ENCODE peak calls at places on chromosomes 11 and 22, in ten cellular contexts. F is prostate gland; L is CD8-positive, alpha-beta memory T cell; S is IMR-90; Q is spleen; K is H9; N is body of pancreas; A is astrocyte; C is naive thymus-derived CD4-positive, alpha-beta T cell; U is iPS DF 6.9. R is an unnamed sample.

GRCh38 chr11:44622190-44622650 is 56.8 kb downstream of the CD82 start:
- DNase-seq in F (no peak), L (no peak), S (no peak), Q (peak; percentile 68), K (peak; percentile 18), N (peak; percentile 7), A (no peak), C (no peak), U (no peak), R (no peak)

GRCh38 chr11:27861706-27862430 is 161.6 kb upstream of the BDNF start:
- DNase-seq in F (no peak), L (no peak), S (peak; percentile 95), Q (no peak), K (no peak), N (peak; percentile 24), A (peak; percentile 94), C (no peak), U (no peak), R (no peak)

GRCh38 chr11:10329356-10329755 is 24.5 kb downstream of the ADM start:
- DNase-seq in F (no peak), L (no peak), S (no peak), Q (no peak), K (no peak), N (no peak), A (no peak), C (no peak), U (no peak), R (no peak)

GRCh38 chr11:64694821-64695365 is 28.1 kb downstream of the NRXN2 start:
- DNase-seq in F (no peak), L (no peak), S (no peak), Q (peak; percentile 82), K (peak; percentile 56), N (no peak), A (no peak), C (no peak), U (no peak), R (no peak)

GRCh38 chr11:91998466-91998865 is 226.2 kb upstream of the FAT3 start:
- DNase-seq in F (no peak), L (no peak), S (no peak), Q (no peak), K (no peak), N (no peak), A (no peak), C (no peak), U (no peak), R (no peak)

GRCh38 chr11:67211656-67212436 is 54.4 kb upstream of the GRK2 start:
- DNase-seq in F (no peak), L (no peak), S (no peak), Q (no peak), K (no peak), N (no peak), A (no peak), C (no peak), U (no peak), R (no peak)

GRCh38 chr22:30268331-30268730 is 1.7 kb upstream of the OSM start:
- DNase-seq in F (no peak), L (no peak), S (no peak), Q (no peak), K (no peak), N (no peak), A (no peak), C (no peak), U (no peak), R (peak; percentile 70)

GRCh38 chr11:124075841-124076571 is 34.9 kb upstream of the OR10G7 start:
- DNase-seq in F (no peak), L (no peak), S (no peak), Q (peak; percentile 77), K (peak; percentile 44), N (peak; percentile 45), A (no peak), C (peak; percentile 2), U (no peak), R (peak; percentile 78)

GRCh38 chr11:126162286-126163030 is 49.0 kb downstream of the RPUSD4 start:
- DNase-seq in F (no peak), L (no peak), S (peak; percentile 25), Q (peak; percentile 54), K (no peak), N (no peak), A (no peak), C (no peak), U (no peak), R (no peak)

GRCh38 chr11:126164781-126165180 is 46.7 kb downstream of the RPUSD4 start:
- DNase-seq in F (no peak), L (no peak), S (no peak), Q (peak; percentile 10), K (no peak), N (no peak), A (no peak), C (no peak), U (no peak), R (no peak)

GRCh38 chr11:126163779-126164178 is 47.7 kb downstream of the RPUSD4 start:
- DNase-seq in F (no peak), L (no peak), S (no peak), Q (peak; percentile 20), K (no peak), N (no peak), A (no peak), C (no peak), U (no peak), R (no peak)

GRCh38 chr11:126161146-126161458 is 50.3 kb downstream of the RPUSD4 start:
- DNase-seq in F (no peak), L (no peak), S (no peak), Q (peak; percentile 54), K (no peak), N (no peak), A (no peak), C (no peak), U (no peak), R (no peak)

DNA sequence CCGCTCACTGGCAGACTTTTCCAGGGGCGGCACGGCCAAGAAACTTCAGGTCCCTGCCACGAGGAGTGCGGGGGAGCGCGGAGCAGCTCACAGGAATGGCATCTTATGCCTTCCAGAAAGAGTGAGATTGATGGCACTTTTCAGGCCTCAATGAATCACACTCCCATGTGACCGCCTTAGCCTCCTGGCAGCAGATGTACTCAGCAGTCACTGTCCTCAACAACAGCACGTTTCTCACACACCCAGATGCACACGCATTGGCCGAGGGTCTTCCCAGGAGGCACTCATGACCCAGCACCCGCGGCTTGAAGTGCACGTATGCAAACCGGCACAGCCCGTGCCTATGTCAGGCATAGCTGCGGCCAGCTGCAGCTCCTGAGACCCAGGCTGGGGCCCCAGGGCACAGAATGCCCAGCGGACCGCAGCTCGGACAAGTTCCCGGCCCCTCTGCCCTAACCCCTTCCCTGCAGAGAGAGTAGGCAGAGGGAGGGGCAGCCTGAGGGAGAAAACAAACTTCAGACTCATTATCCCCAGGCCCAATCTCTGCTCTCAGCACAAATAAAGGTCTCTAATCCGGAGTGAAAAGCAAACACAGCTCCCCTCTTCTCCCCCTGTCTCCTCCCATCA is 48.3 kb downstream of the RPUSD4 start:
- DNase-seq in F (no peak), L (no peak), S (peak; percentile 96), Q (peak; percentile 67), K (no peak), N (no peak), A (peak; percentile 92), C (no peak), U (no peak), R (no peak)
- H3K4me1 ChIP-seq in F (no peaks in the 10 kb centered on the region), L (no peaks in the 10 kb centered on the region), S (peaks cover 14% of the 10 kb centered on the region), Q (no peaks in the 10 kb centered on the region), K (peaks cover 4% of the 10 kb centered on the region), N (no peaks in the 10 kb centered on the region), A (peaks cover 15% of the 10 kb centered on the region), C (no peaks in the 10 kb centered on the region), U (peaks cover 13% of the 10 kb centered on the region), R (no peaks in the 10 kb centered on the region)

GRCh38 chr11:109856958-109857357 is 236.2 kb upstream of the ZC3H12C start:
- DNase-seq in F (no peak), L (no peak), S (peak; percentile 21), Q (no peak), K (no peak), N (no peak), A (no peak), C (no peak), U (no peak), R (no peak)

GRCh38 chr11:109858152-109858551 is 235.0 kb upstream of the ZC3H12C start:
- DNase-seq in F (no peak), L (no peak), S (no peak), Q (no peak), K (no peak), N (no peak), A (no peak), C (no peak), U (no peak), R (no peak)

GRCh38 chr11:109862808-109863207 is 230.4 kb upstream of the ZC3H12C start:
- DNase-seq in F (no peak), L (no peak), S (no peak), Q (no peak), K (no peak), N (no peak), A (peak; percentile 51), C (no peak), U (no peak), R (no peak)

GRCh38 chr11:109857637-109858036 is 235.6 kb upstream of the ZC3H12C start:
- DNase-seq in F (no peak), L (no peak), S (no peak), Q (no peak), K (no peak), N (no peak), A (no peak), C (no peak), U (no peak), R (no peak)

DNA sequence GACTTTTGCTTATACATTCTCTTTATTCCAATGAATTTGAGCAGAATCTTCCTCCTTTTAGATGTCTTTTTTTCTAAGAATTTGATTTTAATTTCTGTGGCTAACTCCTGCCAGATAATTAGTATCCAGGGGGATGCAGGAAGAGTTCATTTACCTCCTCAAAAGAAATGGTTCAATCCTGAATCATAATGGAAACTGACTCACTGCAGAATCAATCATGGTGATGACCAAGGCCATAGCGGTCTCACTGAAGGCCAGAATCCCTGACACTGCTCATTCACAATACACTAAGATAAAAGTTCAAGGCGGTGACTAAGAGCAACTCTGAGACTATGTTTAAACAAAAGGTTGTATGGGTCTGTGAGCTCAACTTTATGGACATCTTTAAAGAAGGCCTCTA is 233.9 kb upstream of the ZC3H12C start:
- DNase-seq in F (no peak), L (no peak), S (peak; percentile 92), Q (no peak), K (no peak), N (no peak), A (peak; percentile 97), C (no peak), U (no peak), R (no peak)
- H3K27ac ChIP-seq in F (no peak overlapping the region), L (no peak overlapping the region), S (no peak overlapping the region), Q (peak overlapping the region; percentile 35), K (no peak overlapping the region), N (no peak overlapping the region), A (peak overlapping the region; percentile 12), C (no peak overlapping the region), U (no peak overlapping the region), R (no peak overlapping the region)

DNA sequence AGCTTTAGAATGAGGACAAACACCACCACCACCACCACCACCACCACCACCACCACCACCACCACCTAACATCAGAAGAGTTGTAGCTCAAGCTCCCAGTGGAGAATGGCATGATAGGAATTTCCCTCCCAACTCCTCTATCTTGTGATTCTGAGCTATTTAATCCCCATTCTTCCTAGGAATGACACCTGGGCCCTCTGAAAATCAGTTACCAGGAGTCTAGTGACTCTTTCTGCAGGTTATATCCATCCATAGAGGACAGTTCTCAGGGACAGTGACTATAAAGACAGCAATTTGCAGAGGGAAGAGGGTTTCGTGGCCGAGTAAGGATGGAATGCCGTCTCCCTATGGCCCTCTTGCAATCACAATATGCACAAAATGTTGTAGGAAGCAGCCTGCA is 27.8 kb downstream of the MYH9 start:
- DNase-seq in F (no peak), L (no peak), S (no peak), Q (no peak), K (no peak), N (no peak), A (no peak), C (no peak), U (no peak), R (no peak)
- H3K4me1 ChIP-seq in F (peaks cover 62% of the 10 kb centered on the region), L (peaks cover 98% of the 10 kb centered on the region), S (peaks cover 70% of the 10 kb centered on the region), Q (peaks cover 100% of the 10 kb centered on the region), K (peaks cover 34% of the 10 kb centered on the region), N (peaks cover 98% of the 10 kb centered on the region), A (peaks cover 91% of the 10 kb centered on the region), C (peaks cover 96% of the 10 kb centered on the region), U (peaks cover 17% of the 10 kb centered on the region), R (peaks cover 80% of the 10 kb centered on the region)

DNA sequence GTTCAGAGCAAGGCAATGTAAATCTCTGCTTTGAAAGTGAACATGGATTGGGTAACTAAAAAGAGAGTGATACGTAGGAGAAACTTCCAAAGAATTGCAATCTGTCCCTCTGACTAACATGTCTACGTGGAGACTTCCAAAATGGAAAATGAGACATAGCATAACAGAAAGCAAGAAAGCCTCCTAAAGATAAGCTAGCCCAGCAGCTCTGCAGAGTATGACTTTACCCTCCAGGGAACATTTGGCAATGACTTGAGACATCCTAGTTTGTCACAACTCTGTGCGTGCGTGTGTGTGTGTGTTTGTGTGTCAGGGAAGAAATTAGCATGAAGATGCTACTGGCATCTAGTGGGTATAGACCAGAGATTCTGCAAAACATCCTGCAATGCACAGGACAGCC is 817.4 kb downstream of the NTM start:
- DNase-seq in F (no peak), L (no peak), S (peak; percentile 75), Q (no peak), K (no peak), N (no peak), A (peak; percentile 42), C (no peak), U (no peak), R (no peak)
- H3K27ac ChIP-seq in F (no peak overlapping the region), L (no peak overlapping the region), S (no peak overlapping the region), Q (no peak overlapping the region), K (no peak overlapping the region), N (no peak overlapping the region), A (no peak overlapping the region), C (no peak overlapping the region), U (no peak overlapping the region), R (no peak overlapping the region)

R was measured in kidney.